ENCODE peak calls at places on chromosomes 2 and 18, in five cellular contexts. One of them, this sample, is unnamed.

GRCh38 chr2:128309341-128310093 is 9.2 kb downstream of the HS6ST1 start:
- DNase-seq in OCI-LY7: no peak
- DNase-seq in aorta: peak; percentile 70
- DNase-seq in lower lobe of right lung: peak; percentile 66
- DNase-seq in IMR-90: peak; percentile 86
- DNase-seq in this sample: peak; percentile 50

GRCh38 chr18:10536270-10536669 is 10.4 kb downstream of the NAPG start:
- DNase-seq in OCI-LY7: no peak
- DNase-seq in aorta: no peak
- DNase-seq in lower lobe of right lung: no peak
- DNase-seq in IMR-90: peak; percentile 44
- DNase-seq in this sample: no peak

GRCh38 chr2:20525041-20526035 is 78.5 kb downstream of the RHOB start:
- DNase-seq in OCI-LY7: no peak
- DNase-seq in aorta: no peak
- DNase-seq in lower lobe of right lung: peak; percentile 76
- DNase-seq in IMR-90: peak; percentile 68
- DNase-seq in this sample: no peak

GRCh38 chr2:203687161-203687560 is 19.3 kb upstream of the CD28 start:
- DNase-seq in OCI-LY7: no peak
- DNase-seq in aorta: no peak
- DNase-seq in lower lobe of right lung: no peak
- DNase-seq in IMR-90: peak; percentile 31
- DNase-seq in this sample: no peak

GRCh38 chr18:43159091-43159490 is 43.6 kb upstream of the RIT2 start:
- DNase-seq in OCI-LY7: no peak
- DNase-seq in aorta: no peak
- DNase-seq in lower lobe of right lung: no peak
- DNase-seq in IMR-90: no peak
- DNase-seq in this sample: no peak

GRCh38 chr18:23523429-23524212 is 20.3 kb downstream of the RMC1 start:
- DNase-seq in OCI-LY7: no peak
- DNase-seq in aorta: peak; percentile 9
- DNase-seq in lower lobe of right lung: no peak
- DNase-seq in IMR-90: peak; percentile 48
- DNase-seq in this sample: no peak

GRCh38 chr2:230886641-230887040 is 21.9 kb downstream of the ITM2C start:
- DNase-seq in OCI-LY7: no peak
- DNase-seq in aorta: no peak
- DNase-seq in lower lobe of right lung: peak; percentile 32
- DNase-seq in IMR-90: no peak
- DNase-seq in this sample: no peak

GRCh38 chr2:234571620-234572407 is 74.9 kb upstream of the ARL4C start:
- DNase-seq in OCI-LY7: peak; percentile 60
- DNase-seq in aorta: no peak
- DNase-seq in lower lobe of right lung: no peak
- DNase-seq in IMR-90: peak; percentile 45
- DNase-seq in this sample: no peak

DNA sequence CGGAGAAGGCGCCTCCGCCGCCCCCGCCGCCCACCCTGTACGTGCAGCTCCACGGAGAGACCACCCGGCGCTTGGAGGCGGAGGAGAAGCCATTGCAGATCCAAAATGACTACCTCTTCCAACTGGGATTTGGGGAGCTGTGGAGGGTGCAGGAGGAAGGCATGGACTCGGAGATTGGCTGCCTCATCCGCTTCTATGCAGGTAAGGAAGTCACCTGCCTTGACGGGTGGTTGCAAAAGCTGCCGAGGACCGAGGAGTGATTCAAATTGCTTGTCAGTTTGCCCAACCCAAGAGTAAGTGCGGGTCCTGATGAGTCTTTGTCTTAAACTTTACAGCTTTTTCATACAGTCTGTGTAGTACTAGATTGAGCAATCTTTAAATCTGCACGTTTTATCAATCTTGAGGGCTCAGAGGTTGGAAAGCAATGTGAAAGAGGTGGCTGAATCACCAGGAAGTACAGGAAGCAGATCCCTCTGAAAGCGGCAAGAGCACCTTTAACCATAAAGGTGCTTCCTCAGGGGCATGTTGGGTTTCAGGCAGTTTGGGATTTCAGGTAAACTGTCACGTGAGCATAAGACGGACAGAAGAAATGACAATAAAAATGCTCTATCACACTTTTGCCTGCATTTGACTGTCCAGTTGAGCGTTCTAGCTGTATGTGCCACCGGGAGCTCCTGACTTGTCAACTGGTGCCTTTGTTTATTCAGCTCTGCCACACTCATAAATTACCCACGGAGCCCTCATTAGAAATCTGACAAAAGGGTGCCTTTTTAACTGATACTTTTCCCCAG is 1.9 kb downstream of the PHLPP1 start:
- DNase-seq in OCI-LY7: peak; percentile 39
- DNase-seq in aorta: no peak
- DNase-seq in lower lobe of right lung: no peak
- DNase-seq in IMR-90: peak; percentile 71
- DNase-seq in this sample: no peak
- H3K4me1 ChIP-seq in OCI-LY7: peaks cover 15% of the 10 kb centered on the region
- H3K4me1 ChIP-seq in aorta: no peaks in the 10 kb centered on the region
- H3K4me1 ChIP-seq in lower lobe of right lung: peaks cover 42% of the 10 kb centered on the region
- H3K4me1 ChIP-seq in IMR-90: peaks cover 5% of the 10 kb centered on the region
- H3K4me1 ChIP-seq in this sample: peaks cover 59% of the 10 kb centered on the region

GRCh38 chr2:111235616-111236015 is 114.9 kb downstream of the BCL2L11 start:
- DNase-seq in OCI-LY7: no peak
- DNase-seq in aorta: no peak
- DNase-seq in lower lobe of right lung: no peak
- DNase-seq in IMR-90: no peak
- DNase-seq in this sample: no peak
- H3K27ac ChIP-seq in OCI-LY7: no peak overlapping the region
- H3K27ac ChIP-seq in aorta: no peak overlapping the region
- H3K27ac ChIP-seq in lower lobe of right lung: no peak overlapping the region
- H3K27ac ChIP-seq in IMR-90: no peak overlapping the region
- H3K27ac ChIP-seq in this sample: peak overlapping the region; percentile 70

DNA sequence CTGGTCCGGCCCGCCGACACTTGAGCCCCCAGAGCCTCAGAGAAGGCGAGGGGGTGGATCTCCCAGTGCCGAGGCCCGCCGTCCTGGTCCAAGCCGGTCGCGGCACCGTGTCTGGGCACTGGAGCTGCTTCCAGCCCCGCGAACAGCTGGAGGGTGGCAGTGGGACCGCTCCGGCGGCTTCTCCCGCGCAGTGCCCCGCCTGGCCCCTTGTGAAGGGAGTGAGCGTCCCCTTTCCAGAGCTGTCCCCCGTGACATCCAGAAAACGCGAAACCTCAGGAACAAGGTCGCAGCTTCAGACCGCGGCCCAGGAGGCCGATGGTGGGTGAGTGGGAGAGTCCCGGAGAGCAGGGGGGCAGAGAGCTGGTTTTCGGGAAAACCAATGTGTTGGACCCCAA is 579 bp upstream of the EMX1 start:
- DNase-seq in OCI-LY7: no peak
- DNase-seq in aorta: peak; percentile 63
- DNase-seq in lower lobe of right lung: no peak
- DNase-seq in IMR-90: no peak
- DNase-seq in this sample: no peak
- H3K4me1 ChIP-seq in OCI-LY7: peaks cover 5% of the 10 kb centered on the region
- H3K4me1 ChIP-seq in aorta: no peaks in the 10 kb centered on the region
- H3K4me1 ChIP-seq in lower lobe of right lung: peaks cover 51% of the 10 kb centered on the region
- H3K4me1 ChIP-seq in IMR-90: peaks cover 2% of the 10 kb centered on the region
- H3K4me1 ChIP-seq in this sample: peaks cover 58% of the 10 kb centered on the region

DNA sequence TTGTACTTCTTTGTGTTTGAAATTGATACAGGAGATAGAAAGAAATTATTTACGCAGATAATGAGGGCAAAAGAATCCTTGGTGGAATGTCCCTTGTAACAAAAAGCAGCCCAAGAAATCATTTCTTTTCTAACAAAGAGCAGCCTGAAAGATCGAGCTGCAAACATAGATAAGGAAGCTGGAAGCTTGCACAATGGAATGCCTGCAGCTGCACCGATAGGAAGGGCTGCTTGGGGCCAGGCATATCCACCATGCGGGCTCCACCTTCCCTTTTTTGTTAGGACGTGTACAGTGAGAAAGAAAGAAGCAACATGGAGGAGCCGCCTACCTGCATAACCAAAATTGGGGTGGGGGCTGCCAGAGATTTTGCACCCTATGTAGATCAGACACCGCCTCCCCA is 568.7 kb downstream of the METTL4 start:
- DNase-seq in OCI-LY7: no peak
- DNase-seq in aorta: no peak
- DNase-seq in lower lobe of right lung: no peak
- DNase-seq in IMR-90: no peak
- DNase-seq in this sample: no peak
- H3K27ac ChIP-seq in OCI-LY7: no peak overlapping the region
- H3K27ac ChIP-seq in aorta: no peak overlapping the region
- H3K27ac ChIP-seq in lower lobe of right lung: no peak overlapping the region
- H3K27ac ChIP-seq in IMR-90: no peak overlapping the region
- H3K27ac ChIP-seq in this sample: peak overlapping the region; percentile 59

GRCh38 chr2:176283669-176284068 is 14.4 kb downstream of the MTX2 start:
- DNase-seq in OCI-LY7: no peak
- DNase-seq in aorta: no peak
- DNase-seq in lower lobe of right lung: no peak
- DNase-seq in IMR-90: no peak
- DNase-seq in this sample: no peak
- H3K4me1 ChIP-seq in OCI-LY7: peaks cover 8% of the 10 kb centered on the region
- H3K4me1 ChIP-seq in aorta: no peaks in the 10 kb centered on the region
- H3K4me1 ChIP-seq in lower lobe of right lung: no peaks in the 10 kb centered on the region
- H3K4me1 ChIP-seq in IMR-90: no peaks in the 10 kb centered on the region
- H3K4me1 ChIP-seq in this sample: peaks cover 15% of the 10 kb centered on the region

GRCh38 chr2:69211686-69212085 is 175.3 kb downstream of the GFPT1 start:
- DNase-seq in OCI-LY7: no peak
- DNase-seq in aorta: no peak
- DNase-seq in lower lobe of right lung: no peak
- DNase-seq in IMR-90: no peak
- DNase-seq in this sample: no peak
- H3K27ac ChIP-seq in OCI-LY7: no peak overlapping the region
- H3K27ac ChIP-seq in aorta: no peak overlapping the region
- H3K27ac ChIP-seq in lower lobe of right lung: no peak overlapping the region
- H3K27ac ChIP-seq in IMR-90: no peak overlapping the region
- H3K27ac ChIP-seq in this sample: no peak overlapping the region